ENCODE peak calls at places on chromosomes 3 and 15, in eight cellular contexts. One of them, this sample, is unnamed.

GRCh38 chr15:65812467-65812866 is 20.4 kb upstream of the DENND4A start:
- DNase-seq in right lobe of liver: no peak
- DNase-seq in Peyer's patch: no peak
- DNase-seq in H1: no peak
- DNase-seq in body of pancreas: no peak
- DNase-seq in IMR-90: no peak
- DNase-seq in uterus: no peak
- DNase-seq in heart right ventricle: no peak
- DNase-seq in this sample: no peak

GRCh38 chr15:94126999-94127398 is 104.4 kb upstream of the MCTP2 start:
- DNase-seq in right lobe of liver: no peak
- DNase-seq in Peyer's patch: no peak
- DNase-seq in IMR-90: no peak
- DNase-seq in H1: no peak
- DNase-seq in body of pancreas: no peak
- DNase-seq in heart right ventricle: no peak
- DNase-seq in uterus: no peak
- DNase-seq in this sample: no peak

GRCh38 chr3:5136619-5137429 is 14.7 kb downstream of the ARL8B start:
- DNase-seq in IMR-90: peak; percentile 28
- DNase-seq in Peyer's patch: no peak
- DNase-seq in right lobe of liver: no peak
- DNase-seq in body of pancreas: no peak
- DNase-seq in heart right ventricle: no peak
- DNase-seq in H1: no peak
- DNase-seq in uterus: no peak
- DNase-seq in this sample: peak; percentile 14

GRCh38 chr3:149726716-149727407 is 25.4 kb downstream of the COMMD2 start:
- DNase-seq in heart right ventricle: no peak
- DNase-seq in H1: no peak
- DNase-seq in body of pancreas: no peak
- DNase-seq in Peyer's patch: no peak
- DNase-seq in uterus: no peak
- DNase-seq in IMR-90: peak; percentile 10
- DNase-seq in right lobe of liver: no peak
- DNase-seq in this sample: no peak

GRCh38 chr3:43287514-43287913 is 1.2 kb downstream of the SNRK start:
- DNase-seq in body of pancreas: no peak
- DNase-seq in H1: no peak
- DNase-seq in heart right ventricle: no peak
- DNase-seq in Peyer's patch: no peak
- DNase-seq in right lobe of liver: no peak
- DNase-seq in IMR-90: peak; percentile 5
- DNase-seq in uterus: no peak
- DNase-seq in this sample: no peak

GRCh38 chr3:195147649-195148121 is 123.3 kb downstream of the XXYLT1 start:
- DNase-seq in Peyer's patch: peak; percentile 75
- DNase-seq in H1: no peak
- DNase-seq in right lobe of liver: peak; percentile 68
- DNase-seq in body of pancreas: no peak
- DNase-seq in heart right ventricle: peak; percentile 54
- DNase-seq in uterus: peak; percentile 65
- DNase-seq in IMR-90: peak; percentile 62
- DNase-seq in this sample: no peak

GRCh38 chr3:123371859-123372767 is 76.8 kb downstream of the ADCY5 start:
- DNase-seq in heart right ventricle: no peak
- DNase-seq in right lobe of liver: no peak
- DNase-seq in H1: no peak
- DNase-seq in body of pancreas: peak; percentile 7
- DNase-seq in Peyer's patch: no peak
- DNase-seq in uterus: no peak
- DNase-seq in IMR-90: no peak
- DNase-seq in this sample: no peak

GRCh38 chr15:40029979-40030893 is 8.7 kb downstream of the SRP14 start:
- DNase-seq in right lobe of liver: no peak
- DNase-seq in Peyer's patch: no peak
- DNase-seq in uterus: no peak
- DNase-seq in IMR-90: peak; percentile 22
- DNase-seq in body of pancreas: no peak
- DNase-seq in H1: no peak
- DNase-seq in heart right ventricle: no peak
- DNase-seq in this sample: no peak

GRCh38 chr3:57068437-57069089 is 8.1 kb downstream of the SPATA12 start:
- DNase-seq in right lobe of liver: no peak
- DNase-seq in uterus: peak; percentile 58
- DNase-seq in body of pancreas: peak; percentile 18
- DNase-seq in heart right ventricle: peak; percentile 53
- DNase-seq in IMR-90: peak; percentile 61
- DNase-seq in H1: no peak
- DNase-seq in Peyer's patch: peak; percentile 56
- DNase-seq in this sample: no peak

GRCh38 chr3:161925749-161926360 is 429.2 kb downstream of the OTOL1 start:
- DNase-seq in body of pancreas: no peak
- DNase-seq in H1: no peak
- DNase-seq in right lobe of liver: no peak
- DNase-seq in Peyer's patch: no peak
- DNase-seq in uterus: no peak
- DNase-seq in IMR-90: no peak
- DNase-seq in heart right ventricle: no peak
- DNase-seq in this sample: no peak

GRCh38 chr3:31550452-31551251 is 17.9 kb downstream of the STT3B start:
- DNase-seq in right lobe of liver: no peak
- DNase-seq in IMR-90: peak; percentile 40
- DNase-seq in Peyer's patch: no peak
- DNase-seq in uterus: no peak
- DNase-seq in H1: no peak
- DNase-seq in heart right ventricle: no peak
- DNase-seq in body of pancreas: no peak
- DNase-seq in this sample: no peak

GRCh38 chr3:193662757-193663322 is 69.8 kb downstream of the OPA1 start:
- DNase-seq in body of pancreas: no peak
- DNase-seq in IMR-90: no peak
- DNase-seq in uterus: no peak
- DNase-seq in right lobe of liver: no peak
- DNase-seq in heart right ventricle: no peak
- DNase-seq in H1: no peak
- DNase-seq in Peyer's patch: no peak
- DNase-seq in this sample: no peak

GRCh38 chr15:41949400-41950126 is 22.8 kb downstream of the EHD4 start:
- DNase-seq in H1: no peak
- DNase-seq in heart right ventricle: no peak
- DNase-seq in IMR-90: no peak
- DNase-seq in body of pancreas: no peak
- DNase-seq in uterus: no peak
- DNase-seq in Peyer's patch: no peak
- DNase-seq in right lobe of liver: no peak
- DNase-seq in this sample: no peak

GRCh38 chr3:60809857-60810256 is 441.4 kb downstream of the FHIT start:
- DNase-seq in heart right ventricle: no peak
- DNase-seq in right lobe of liver: no peak
- DNase-seq in uterus: no peak
- DNase-seq in IMR-90: no peak
- DNase-seq in body of pancreas: no peak
- DNase-seq in H1: no peak
- DNase-seq in Peyer's patch: no peak
- DNase-seq in this sample: no peak

GRCh38 chr15:100049483-100049882 is 292.3 kb downstream of the ADAMTS17 start:
- DNase-seq in IMR-90: no peak
- DNase-seq in H1: no peak
- DNase-seq in body of pancreas: no peak
- DNase-seq in Peyer's patch: no peak
- DNase-seq in heart right ventricle: no peak
- DNase-seq in uterus: no peak
- DNase-seq in right lobe of liver: no peak
- DNase-seq in this sample: no peak

GRCh38 chr15:25787855-25788521 is 75.1 kb downstream of the ATP10A start:
- DNase-seq in IMR-90: peak; percentile 63
- DNase-seq in Peyer's patch: no peak
- DNase-seq in right lobe of liver: peak; percentile 35
- DNase-seq in body of pancreas: no peak
- DNase-seq in heart right ventricle: no peak
- DNase-seq in H1: no peak
- DNase-seq in uterus: no peak
- DNase-seq in this sample: no peak

GRCh38 chr15:38895326-38896282 is 331.0 kb upstream of the RASGRP1 start:
- DNase-seq in IMR-90: peak; percentile 89
- DNase-seq in right lobe of liver: no peak
- DNase-seq in body of pancreas: no peak
- DNase-seq in uterus: no peak
- DNase-seq in Peyer's patch: no peak
- DNase-seq in H1: no peak
- DNase-seq in heart right ventricle: no peak
- DNase-seq in this sample: no peak

GRCh38 chr3:172454180-172454579 is 5.9 kb upstream of the GHSR start:
- DNase-seq in uterus: no peak
- DNase-seq in H1: no peak
- DNase-seq in IMR-90: no peak
- DNase-seq in heart right ventricle: no peak
- DNase-seq in right lobe of liver: no peak
- DNase-seq in body of pancreas: no peak
- DNase-seq in Peyer's patch: no peak
- DNase-seq in this sample: no peak

GRCh38 chr3:172449468-172450149 is 1.4 kb upstream of the GHSR start:
- DNase-seq in right lobe of liver: peak; percentile 62
- DNase-seq in heart right ventricle: peak; percentile 16
- DNase-seq in body of pancreas: peak; percentile 27
- DNase-seq in H1: peak; percentile 84
- DNase-seq in Peyer's patch: no peak
- DNase-seq in uterus: no peak
- DNase-seq in IMR-90: peak; percentile 25
- DNase-seq in this sample: no peak

GRCh38 chr3:172447611-172448579 is at the start of gene GHSR:
- DNase-seq in Peyer's patch: no peak
- DNase-seq in heart right ventricle: no peak
- DNase-seq in body of pancreas: peak; percentile 12
- DNase-seq in right lobe of liver: peak; percentile 51
- DNase-seq in H1: no peak
- DNase-seq in uterus: no peak
- DNase-seq in IMR-90: no peak
- DNase-seq in this sample: no peak

GRCh38 chr3:172446198-172446597 is 2.1 kb downstream of the GHSR start:
- DNase-seq in right lobe of liver: no peak
- DNase-seq in H1: no peak
- DNase-seq in IMR-90: no peak
- DNase-seq in heart right ventricle: no peak
- DNase-seq in body of pancreas: no peak
- DNase-seq in uterus: no peak
- DNase-seq in Peyer's patch: no peak
- DNase-seq in this sample: no peak

GRCh38 chr3:172448661-172449467 is 608 bp upstream of the GHSR start:
- DNase-seq in body of pancreas: peak; percentile 12
- DNase-seq in IMR-90: no peak
- DNase-seq in heart right ventricle: no peak
- DNase-seq in right lobe of liver: no peak
- DNase-seq in uterus: no peak
- DNase-seq in H1: peak; percentile 64
- DNase-seq in Peyer's patch: no peak
- DNase-seq in this sample: no peak
- H3K27me3 ChIP-seq in body of pancreas: peaks cover 24% of the 10 kb centered on the region
- H3K27me3 ChIP-seq in IMR-90: peaks cover 44% of the 10 kb centered on the region
- H3K27me3 ChIP-seq in heart right ventricle: peaks cover 62% of the 10 kb centered on the region
- H3K27me3 ChIP-seq in right lobe of liver: peaks cover 11% of the 10 kb centered on the region
- H3K27me3 ChIP-seq in uterus: peaks cover 18% of the 10 kb centered on the region
- H3K27me3 ChIP-seq in H1: peaks cover 39% of the 10 kb centered on the region
- H3K27me3 ChIP-seq in Peyer's patch: no peaks in the 10 kb centered on the region
- H3K27me3 ChIP-seq in this sample: peaks cover 71% of the 10 kb centered on the region

DNA sequence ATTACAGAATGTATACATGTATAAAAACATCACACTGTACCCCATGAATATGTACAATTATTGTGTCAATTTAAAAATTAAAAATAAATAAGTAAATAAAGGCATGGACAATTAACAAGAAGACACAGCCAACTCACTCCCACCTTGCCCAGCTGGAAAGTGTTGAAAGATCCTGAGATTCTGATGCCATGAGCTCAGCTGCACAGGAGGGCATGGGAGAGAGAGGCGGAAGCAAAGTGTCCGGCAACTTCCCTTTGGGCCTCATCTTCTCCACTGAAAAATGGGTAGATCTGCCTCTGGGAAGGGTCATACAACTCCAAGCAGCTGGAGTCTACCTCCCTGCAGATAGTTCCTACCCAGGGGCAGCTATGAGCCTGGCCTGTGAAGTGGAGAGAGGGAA is 277.3 kb downstream of the UACA start:
- DNase-seq in uterus: no peak
- DNase-seq in heart right ventricle: no peak
- DNase-seq in IMR-90: no peak
- DNase-seq in H1: no peak
- DNase-seq in right lobe of liver: no peak
- DNase-seq in Peyer's patch: no peak
- DNase-seq in body of pancreas: no peak
- DNase-seq in this sample: no peak
- H3K27ac ChIP-seq in uterus: no peak overlapping the region
- H3K27ac ChIP-seq in heart right ventricle: peak overlapping the region; percentile 80
- H3K27ac ChIP-seq in IMR-90: no peak overlapping the region
- H3K27ac ChIP-seq in H1: no peak overlapping the region
- H3K27ac ChIP-seq in right lobe of liver: no peak overlapping the region
- H3K27ac ChIP-seq in Peyer's patch: no peak overlapping the region
- H3K27ac ChIP-seq in body of pancreas: no peak overlapping the region
- H3K27ac ChIP-seq in this sample: no peak overlapping the region

GRCh38 chr3:99875925-99876781 is 58.5 kb downstream of the CMSS1 start:
- DNase-seq in IMR-90: peak; percentile 79
- DNase-seq in Peyer's patch: peak; percentile 72
- DNase-seq in right lobe of liver: peak; percentile 85
- DNase-seq in H1: peak; percentile 88
- DNase-seq in uterus: peak; percentile 86
- DNase-seq in body of pancreas: peak; percentile 82
- DNase-seq in heart right ventricle: peak; percentile 84
- DNase-seq in this sample: peak; percentile 71
- TF ChIP-seq CTCF in IMR-90: peak; percentile 19
- TF ChIP-seq CTCF in Peyer's patch: no peak
- TF ChIP-seq CTCF in right lobe of liver: no peak
- TF ChIP-seq CTCF in H1: peak; percentile 31
- TF ChIP-seq CTCF in uterus: no peak
- TF ChIP-seq CTCF in body of pancreas: no peak
- TF ChIP-seq CTCF in heart right ventricle: peak; percentile 40
- TF ChIP-seq CTCF in this sample: no peak

DNA sequence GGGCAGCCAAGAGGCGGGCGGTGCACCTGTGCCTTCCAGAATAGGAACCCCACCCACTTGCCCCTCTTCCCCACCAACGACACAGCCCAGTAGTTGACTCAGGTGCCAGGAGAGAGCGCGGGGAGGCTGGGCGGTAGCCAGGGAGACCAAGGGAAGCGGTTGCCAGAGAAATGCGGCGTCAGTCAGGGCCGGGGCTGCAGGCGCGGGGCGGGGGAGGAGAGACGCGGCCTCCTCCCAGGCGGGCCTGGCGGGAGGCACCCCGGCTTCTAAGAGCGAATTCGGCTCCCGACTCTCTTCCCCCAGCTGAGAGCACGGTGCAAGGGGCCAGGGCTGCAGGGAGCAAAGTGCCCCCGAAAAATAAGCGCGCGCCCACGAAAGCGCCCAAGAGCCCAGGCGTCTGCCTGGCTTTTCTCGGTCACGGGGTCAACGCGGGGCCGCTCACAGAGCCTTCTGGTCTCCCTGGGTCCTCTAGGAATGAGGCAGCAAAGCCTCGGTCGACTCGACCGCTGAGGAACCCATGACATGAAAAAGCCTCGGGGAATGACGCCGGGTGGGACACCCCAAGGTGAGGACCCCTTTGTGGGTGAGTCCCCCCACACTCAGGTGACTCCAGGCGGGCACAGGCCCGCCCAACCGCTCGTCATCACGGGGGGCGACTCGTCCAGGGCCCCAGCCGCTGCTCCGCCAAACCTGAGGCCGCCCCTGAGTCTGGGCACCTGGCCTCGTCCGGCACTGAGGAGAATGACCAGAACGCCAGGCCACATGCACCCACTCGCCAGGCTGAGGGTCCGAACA is 716 bp downstream of the CPEB1 start:
- DNase-seq in right lobe of liver: no peak
- DNase-seq in Peyer's patch: no peak
- DNase-seq in heart right ventricle: no peak
- DNase-seq in uterus: peak; percentile 27
- DNase-seq in IMR-90: no peak
- DNase-seq in body of pancreas: peak; percentile 45
- DNase-seq in H1: peak; percentile 76
- DNase-seq in this sample: no peak
- H3K27me3 ChIP-seq in right lobe of liver: peaks cover 24% of the 10 kb centered on the region
- H3K27me3 ChIP-seq in Peyer's patch: no peaks in the 10 kb centered on the region
- H3K27me3 ChIP-seq in heart right ventricle: peaks cover 79% of the 10 kb centered on the region
- H3K27me3 ChIP-seq in uterus: no peaks in the 10 kb centered on the region
- H3K27me3 ChIP-seq in IMR-90: peaks cover 50% of the 10 kb centered on the region
- H3K27me3 ChIP-seq in body of pancreas: no peaks in the 10 kb centered on the region
- H3K27me3 ChIP-seq in H1: peaks cover 55% of the 10 kb centered on the region
- H3K27me3 ChIP-seq in this sample: peaks cover 73% of the 10 kb centered on the region